ENCODE peak calls at places on chromosomes 3 and 15, in seven cellular contexts. I is LoVo, W is MCF 10A, X is astrocyte of the spinal cord, B is COR-L47, O is skeletal muscle cell, V is substantia nigra. K is an unnamed sample.

GRCh38 chr3:190356246-190356645 is 31.7 kb upstream of the CLDN16 start:
- DNase-seq in I (no peak), W (no peak), X (no peak), B (no peak), O (no peak), V (no peak), K (no peak)

GRCh38 chr15:90481023-90481422 is 48.7 kb upstream of the CRTC3 start:
- DNase-seq in I (no peak), W (no peak), X (peak), B (no peak), O (no peak), V (no peak), K (no peak)

GRCh38 chr3:183825380-183826161 is at the start of gene MAP6D1:
- DNase-seq in I (peak), W (peak), X (peak), B (peak), O (no peak), V (peak), K (peak)

GRCh38 chr15:73923156-73923487 is 3.1 kb upstream of the LOXL1 start:
- DNase-seq in I (no peak), W (no peak), X (no peak), B (no peak), O (no peak), V (no peak), K (no peak)

GRCh38 chr15:62432702-62433398 is 267.8 kb upstream of the C2CD4B start:
- DNase-seq in I (no peak), W (no peak), X (no peak), B (no peak), O (no peak), V (no peak), K (no peak)

GRCh38 chr15:56411122-56411749 is 46.0 kb downstream of the TEX9 start:
- DNase-seq in I (no peak), W (peak), X (no peak), B (no peak), O (peak), V (no peak), K (no peak)

GRCh38 chr15:68464451-68465090 is 32.6 kb upstream of the ITGA11 start:
- DNase-seq in I (no peak), W (no peak), X (peak), B (no peak), O (peak), V (no peak), K (no peak)

GRCh38 chr3:9340450-9341009 is 22.3 kb upstream of the THUMPD3 start:
- DNase-seq in I (peak), W (peak), X (peak), B (no peak), O (peak), V (no peak), K (no peak)

GRCh38 chr3:156670077-156670476 is 4.3 kb upstream of the TIPARP start:
- DNase-seq in I (no peak), W (no peak), X (no peak), B (no peak), O (no peak), V (no peak), K (no peak)

GRCh38 chr15:93231261-93231939 is 142.4 kb upstream of the RGMA start:
- DNase-seq in I (no peak), W (no peak), X (no peak), B (no peak), O (no peak), V (no peak), K (no peak)

GRCh38 chr15:53716909-53717878 is 42.3 kb downstream of the WDR72 start:
- DNase-seq in I (peak), W (peak), X (peak), B (peak), O (peak), V (no peak), K (no peak)

GRCh38 chr15:68704496-68705021 is 116.1 kb downstream of the ANP32A start:
- DNase-seq in I (no peak), W (no peak), X (no peak), B (no peak), O (no peak), V (no peak), K (no peak)

GRCh38 chr3:24141548-24141947 is 196.5 kb downstream of the NR1D2 start:
- DNase-seq in I (no peak), W (no peak), X (no peak), B (no peak), O (no peak), V (no peak), K (no peak)

GRCh38 chr3:3170998-3171397 is 8.5 kb downstream of the CRBN start:
- DNase-seq in I (peak), W (peak), X (peak), B (no peak), O (no peak), V (no peak), K (peak)

GRCh38 chr3:137764563-137765309 is 621 bp downstream of the SOX14 start:
- DNase-seq in I (no peak), W (no peak), X (no peak), B (no peak), O (no peak), V (no peak), K (no peak)

GRCh38 chr15:35126236-35126635 is 41.1 kb upstream of the NANOGP8 start:
- DNase-seq in I (no peak), W (no peak), X (no peak), B (no peak), O (no peak), V (no peak), K (no peak)

GRCh38 chr3:172647823-172648222 is 63.0 kb downstream of the NCEH1 start:
- DNase-seq in I (peak), W (peak), X (no peak), B (peak), O (no peak), V (no peak), K (no peak)

GRCh38 chr15:41698779-41699178 is 38.6 kb downstream of the MGA start:
- DNase-seq in I (peak), W (peak), X (peak), B (no peak), O (no peak), V (no peak), K (no peak)

GRCh38 chr3:106229495-106230278 is 360.9 kb upstream of the CBLB start:
- DNase-seq in I (no peak), W (no peak), X (no peak), B (no peak), O (no peak), V (no peak), K (no peak)

GRCh38 chr3:45043715-45044299 is 17.7 kb downstream of the CLEC3B start:
- DNase-seq in I (no peak), W (peak), X (peak), B (no peak), O (peak), V (no peak), K (no peak)

GRCh38 chr3:39150170-39150802 is 3.1 kb downstream of the CSRNP1 start:
- DNase-seq in I (no peak), W (no peak), X (no peak), B (no peak), O (no peak), V (no peak), K (no peak)

GRCh38 chr3:58350627-58351013 is 17.9 kb downstream of the PXK start:
- DNase-seq in I (no peak), W (peak), X (peak), B (no peak), O (peak), V (no peak), K (no peak)

GRCh38 chr3:185744997-185745843 is 79.6 kb downstream of the IGF2BP2 start:
- DNase-seq in I (no peak), W (peak), X (peak), B (no peak), O (peak), V (no peak), K (no peak)

GRCh38 chr3:130626021-130626420 is 109.0 kb downstream of the COL6A6 start:
- DNase-seq in I (no peak), W (peak), X (peak), B (no peak), O (peak), V (no peak), K (no peak)

GRCh38 chr3:7875858-7876442 is 625.7 kb upstream of the LMCD1 start:
- DNase-seq in I (peak), W (no peak), X (peak), B (no peak), O (no peak), V (no peak), K (no peak)

GRCh38 chr3:38916706-38917105 is 100.7 kb upstream of the SCN10A start:
- DNase-seq in I (no peak), W (no peak), X (peak), B (no peak), O (no peak), V (no peak), K (no peak)

GRCh38 chr3:4503050-4503449 is 9.9 kb downstream of the ITPR1 start:
- DNase-seq in I (no peak), W (no peak), X (no peak), B (no peak), O (no peak), V (no peak), K (no peak)

K was measured in frontal cortex.